ENCODE peak calls at places on chromosomes 7 and 10, in ten cellular contexts. T is fibroblast of lung, K is cardiac fibroblast, D is EL, S is RWPE1, H is MCF 10A, R is left ventricle myocardium superior, M is RPMI7951, X is fibroblast of pulmonary artery, L is NCI-H345. Q is an unnamed sample.

GRCh38 chr10:110461088-110461487 is 36.6 kb upstream of the DUSP5 start:
- DNase-seq in H (no peak), T (no peak), K (no peak), M (no peak), L (no peak), S (no peak), R (no peak), X (no peak), D (no peak), Q (no peak)

GRCh38 chr7:19519443-19519977 is 189.3 kb downstream of the POLR1F start:
- DNase-seq in M (peak; percentile 26), T (peak; percentile 78), D (peak; percentile 55), S (peak; percentile 8), K (peak; percentile 22), R (no peak), H (peak; percentile 46), L (peak; percentile 86), X (peak; percentile 17), Q (peak; percentile 36)

GRCh38 chr7:151756076-151756731 is 120.7 kb downstream of the PRKAG2 start:
- DNase-seq in X (peak; percentile 39), M (peak; percentile 73), L (no peak), K (peak; percentile 64), H (peak; percentile 66), S (peak; percentile 46), R (no peak), D (peak; percentile 86), T (peak; percentile 71), Q (peak; percentile 58)

GRCh38 chr7:128164061-128164954 is 76.8 kb upstream of the LEP start:
- DNase-seq in S (peak; percentile 87), D (peak; percentile 78), K (peak; percentile 78), L (no peak), R (no peak), T (peak; percentile 91), H (peak; percentile 91), X (peak; percentile 32), M (peak; percentile 52), Q (peak; percentile 83)

GRCh38 chr10:30830672-30831230 is 200.9 kb downstream of the ZNF438 start:
- DNase-seq in D (no peak), M (no peak), K (no peak), S (no peak), R (no peak), H (no peak), X (no peak), L (no peak), T (no peak), Q (no peak)

GRCh38 chr10:21184216-21184615 is 287.1 kb upstream of the NEBL start:
- DNase-seq in L (peak; percentile 7), S (peak; percentile 67), R (no peak), M (peak; percentile 69), D (peak; percentile 19), K (peak; percentile 77), X (peak; percentile 62), T (peak; percentile 23), H (peak; percentile 73), Q (peak; percentile 52)

GRCh38 chr10:66627156-66627555 is 298.7 kb upstream of the LRRTM3 start:
- DNase-seq in D (peak; percentile 30), R (no peak), X (peak; percentile 1), S (peak; percentile 57), T (peak; percentile 4), H (peak; percentile 71), K (peak; percentile 60), M (peak; percentile 1), L (no peak), Q (peak; percentile 34)

GRCh38 chr7:124062171-124062570 is 29.3 kb upstream of the TMEM229A start:
- DNase-seq in L (no peak), R (no peak), H (no peak), D (no peak), X (no peak), T (no peak), K (no peak), M (no peak), S (no peak), Q (no peak)

GRCh38 chr10:101562231-101562630 is 25.8 kb downstream of the POLL start:
- DNase-seq in K (no peak), H (no peak), R (no peak), X (no peak), M (no peak), S (no peak), D (no peak), L (no peak), T (no peak), Q (no peak)